ENCODE peak calls at places on chromosomes 1 and 21, in seven cellular contexts. A, B, H, J, I, K and E are unnamed samples.

GRCh38 chr1:7421471-7422075 is 349.5 kb upstream of the VAMP3 start:
- DNase-seq in H (no peak), J (no peak), B (no peak), I (no peak), A (no peak), K (no peak), E (no peak)

GRCh38 chr1:163035791-163036249 is 33.3 kb upstream of the RGS4 start:
- DNase-seq in H (peak), B (peak), K (peak), J (no peak), A (no peak), I (no peak), E (peak)

GRCh38 chr1:18761948-18762905 is 97.2 kb downstream of the TAS1R2 start:
- DNase-seq in K (no peak), H (no peak), B (no peak), J (no peak), A (no peak), I (no peak), E (no peak)

GRCh38 chr1:59163268-59164092 is 133.4 kb upstream of the FGGY start:
- DNase-seq in K (peak), B (peak), I (no peak), H (no peak), A (peak), J (no peak), E (no peak)

GRCh38 chr1:230356869-230357778 is 69.0 kb downstream of the PGBD5 start:
- DNase-seq in J (no peak), A (no peak), H (no peak), I (no peak), K (no peak), B (no peak), E (no peak)

GRCh38 chr1:153880962-153881361 is 41.8 kb downstream of the GATAD2B start:
- DNase-seq in B (peak), J (peak), A (no peak), H (no peak), K (peak), I (peak), E (no peak)

GRCh38 chr1:51567653-51568052 is 48.6 kb upstream of the EPS15 start:
- DNase-seq in B (peak), I (no peak), H (no peak), J (no peak), A (no peak), K (peak), E (no peak)

GRCh38 chr1:66999640-67000400 is 54.1 kb downstream of the SLC35D1 start:
- DNase-seq in A (peak), B (no peak), H (no peak), I (no peak), K (no peak), J (no peak), E (no peak)

GRCh38 chr1:30508175-30508448 is 215.3 kb downstream of the MATN1 start:
- DNase-seq in B (no peak), H (no peak), A (no peak), I (no peak), K (no peak), J (no peak), E (no peak)

GRCh38 chr1:209398330-209398991 is 185.1 kb upstream of the CAMK1G start:
- DNase-seq in H (no peak), I (no peak), A (no peak), K (peak), J (no peak), B (no peak), E (no peak)

GRCh38 chr1:100350787-100351094 is 1.6 kb upstream of the CDC14A start:
- DNase-seq in K (no peak), J (no peak), I (peak), A (no peak), H (no peak), B (no peak), E (no peak)

GRCh38 chr1:1510912-1511532 is 940 bp upstream of the ATAD3A start:
- DNase-seq in H (peak), B (no peak), K (peak), J (no peak), A (peak), I (no peak), E (no peak)

GRCh38 chr1:154696460-154696859 is 88.5 kb upstream of the ADAR start:
- DNase-seq in H (no peak), I (no peak), A (no peak), B (no peak), J (no peak), K (no peak), E (no peak)

GRCh38 chr1:33060579-33061083 is 20.3 kb upstream of the AZIN2 start:
- DNase-seq in J (no peak), K (peak), B (peak), I (peak), A (peak), H (no peak), E (peak)

GRCh38 chr1:116986531-116987255 is 14.9 kb upstream of the CD101 start:
- DNase-seq in I (no peak), K (no peak), J (no peak), H (no peak), A (peak), B (no peak), E (no peak)

GRCh38 chr1:210332719-210333398 is 4.2 kb downstream of the HHAT start:
- DNase-seq in H (no peak), J (no peak), A (no peak), I (no peak), K (no peak), B (no peak), E (no peak)

GRCh38 chr1:244048566-244049141 is 2.4 kb upstream of the ZBTB18 start:
- DNase-seq in H (no peak), J (no peak), B (no peak), A (peak), I (no peak), K (no peak), E (no peak)

GRCh38 chr1:119779869-119780356 is 11.2 kb upstream of the HMGCS2 start:
- DNase-seq in A (no peak), J (peak), K (peak), H (no peak), I (peak), B (no peak), E (no peak)

GRCh38 chr1:185654199-185654951 is 79.8 kb upstream of the HMCN1 start:
- DNase-seq in B (peak), I (no peak), K (peak), A (no peak), J (no peak), H (no peak), E (no peak)

GRCh38 chr1:29646161-29646775 is 409.9 kb downstream of the PTPRU start:
- DNase-seq in J (no peak), K (no peak), A (no peak), B (no peak), I (no peak), H (no peak), E (no peak)

GRCh38 chr1:75720325-75720724 is 4.2 kb upstream of the ACADM start:
- DNase-seq in A (no peak), I (no peak), B (no peak), K (no peak), J (no peak), H (no peak), E (no peak)

GRCh38 chr1:224931605-224932004 is 2.1 kb downstream of the DNAH14 start:
- DNase-seq in K (no peak), I (no peak), B (no peak), J (no peak), A (no peak), H (no peak), E (no peak)

GRCh38 chr1:216562383-216562782 is 139.1 kb upstream of the USH2A start:
- DNase-seq in B (no peak), J (no peak), A (no peak), I (no peak), K (peak), H (no peak), E (no peak)

GRCh38 chr1:204313675-204314074 is 46.1 kb downstream of the PLEKHA6 start:
- DNase-seq in K (no peak), A (peak), H (no peak), B (peak), I (no peak), J (no peak), E (no peak)

GRCh38 chr21:34890724-34891609 is 158.1 kb downstream of the RUNX1 start:
- DNase-seq in H (no peak), B (peak), A (peak), J (peak), I (no peak), K (peak), E (peak)

GRCh38 chr1:214546886-214547641 is 4.3 kb downstream of the PTPN14 start:
- DNase-seq in I (no peak), B (peak), H (no peak), K (no peak), A (no peak), J (no peak), E (no peak)

GRCh38 chr1:163824490-163824889 is 502.7 kb downstream of the NUF2 start:
- DNase-seq in K (no peak), A (no peak), H (no peak), I (no peak), J (no peak), B (no peak), E (no peak)

GRCh38 chr1:204355913-204356312 is 3.8 kb downstream of the PLEKHA6 start:
- DNase-seq in J (no peak), I (no peak), B (no peak), A (no peak), K (no peak), H (no peak), E (no peak)

GRCh38 chr1:15885701-15886612 is 38.5 kb downstream of the SPEN start:
- DNase-seq in H (peak), A (peak), B (peak), I (peak), K (peak), J (peak), E (peak)

GRCh38 chr1:222441006-222441620 is 106.8 kb downstream of the HHIPL2 start:
- DNase-seq in B (no peak), I (no peak), H (no peak), A (no peak), J (peak), K (peak), E (no peak)

GRCh38 chr1:169325117-169325516 is 42.5 kb downstream of the NME7 start:
- DNase-seq in K (no peak), A (no peak), H (no peak), B (no peak), I (no peak), J (no peak), E (no peak)

GRCh38 chr1:228084325-228084724 is 1.8 kb downstream of the ARF1 start:
- DNase-seq in H (no peak), A (peak), B (peak), K (peak), I (peak), J (no peak), E (no peak)

GRCh38 chr21:31604591-31605190 is 54.8 kb upstream of the SOD1 start:
- DNase-seq in B (peak), A (peak), K (peak), J (peak), H (peak), I (peak), E (peak)

GRCh38 chr1:173507205-173507846 is 30.2 kb downstream of the PRDX6 start:
- DNase-seq in H (peak), I (no peak), K (peak), A (no peak), B (no peak), J (no peak), E (peak)

GRCh38 chr1:24189528-24189927 is 2.4 kb upstream of the IFNLR1 start:
- DNase-seq in A (peak), H (no peak), K (no peak), I (no peak), J (no peak), B (no peak), E (no peak)

GRCh38 chr1:44220001-44220751 is 6.9 kb downstream of the DMAP1 start:
- DNase-seq in K (peak), J (no peak), I (no peak), A (no peak), B (no peak), H (no peak), E (no peak)

GRCh38 chr1:44217809-44218410 is 4.6 kb downstream of the DMAP1 start:
- DNase-seq in B (peak), J (peak), A (peak), K (peak), H (peak), I (peak), E (no peak)

GRCh38 chr1:44219301-44219626 is 6.0 kb downstream of the DMAP1 start:
- DNase-seq in K (no peak), J (no peak), B (no peak), A (no peak), H (no peak), I (no peak), E (no peak)

GRCh38 chr1:44220755-44221154 is 7.5 kb downstream of the DMAP1 start:
- DNase-seq in I (no peak), K (no peak), A (no peak), H (no peak), B (no peak), J (no peak), E (no peak)

DNA sequence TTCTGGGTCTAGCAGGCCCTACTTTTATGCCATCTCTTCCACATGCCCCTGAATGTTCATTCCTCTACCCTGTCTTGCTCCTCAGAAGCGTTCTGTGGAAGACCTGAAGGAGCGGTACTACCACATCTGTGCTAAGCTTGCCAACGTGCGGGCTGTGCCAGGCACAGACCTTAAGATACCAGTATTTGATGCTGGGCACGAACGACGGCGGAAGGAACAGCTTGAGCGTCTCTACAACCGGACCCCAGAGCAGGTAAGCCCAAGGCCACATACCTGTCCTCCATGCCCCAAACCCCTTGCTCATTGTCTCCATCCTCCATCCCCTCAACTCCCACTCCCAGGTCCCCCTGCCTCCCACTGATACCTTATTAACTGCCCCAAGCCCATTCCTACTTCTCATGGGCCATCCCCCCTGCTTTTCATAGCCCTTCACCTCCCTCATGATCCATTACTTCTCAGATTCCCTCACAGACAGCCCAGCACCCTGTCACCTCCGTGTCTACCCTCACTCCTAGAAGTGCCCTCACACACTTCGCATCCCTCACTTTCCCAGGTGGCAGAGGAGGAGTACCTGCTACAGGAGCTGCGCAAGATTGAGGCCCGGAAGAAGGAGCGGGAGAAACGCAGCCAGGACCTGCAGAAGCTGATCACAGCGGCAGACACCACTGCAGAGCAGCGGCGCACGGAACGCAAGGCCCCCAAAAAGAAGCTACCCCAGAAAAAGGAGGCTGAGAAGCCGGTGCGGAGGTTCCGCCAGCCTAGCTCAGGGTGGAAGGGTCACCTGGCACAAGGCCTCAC is 5.4 kb downstream of the DMAP1 start:
- DNase-seq in A (no peak), K (no peak), J (no peak), H (no peak), B (no peak), I (no peak), E (no peak)
- TF ChIP-seq POLR2A in A (no peak), K (no peak), J (no peak), H (no peak), B (no peak), I (no peak), E (no peak)

DNA sequence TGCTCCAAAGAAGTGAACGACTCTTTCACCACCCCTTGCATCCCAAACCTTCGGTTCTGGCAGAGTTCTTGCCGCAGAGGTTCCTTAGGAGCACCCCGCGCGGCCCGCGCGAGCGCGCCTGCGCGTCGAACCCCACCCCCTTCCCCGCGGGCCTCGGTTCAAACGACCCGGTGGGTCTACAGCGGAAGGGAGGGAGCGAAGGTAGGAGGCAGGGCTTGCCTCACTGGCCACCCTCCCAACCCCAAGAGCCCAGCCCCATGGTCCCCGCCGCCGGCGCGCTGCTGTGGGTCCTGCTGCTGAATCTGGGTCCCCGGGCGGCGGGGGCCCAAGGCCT is at the start of gene C1orf56:
- DNase-seq in J (peak), B (peak), I (no peak), H (no peak), A (peak), K (peak), E (peak)
- TF ChIP-seq POLR2A in J (peak), B (peak), I (peak), H (no peak), A (peak), K (peak), E (peak)

DNA sequence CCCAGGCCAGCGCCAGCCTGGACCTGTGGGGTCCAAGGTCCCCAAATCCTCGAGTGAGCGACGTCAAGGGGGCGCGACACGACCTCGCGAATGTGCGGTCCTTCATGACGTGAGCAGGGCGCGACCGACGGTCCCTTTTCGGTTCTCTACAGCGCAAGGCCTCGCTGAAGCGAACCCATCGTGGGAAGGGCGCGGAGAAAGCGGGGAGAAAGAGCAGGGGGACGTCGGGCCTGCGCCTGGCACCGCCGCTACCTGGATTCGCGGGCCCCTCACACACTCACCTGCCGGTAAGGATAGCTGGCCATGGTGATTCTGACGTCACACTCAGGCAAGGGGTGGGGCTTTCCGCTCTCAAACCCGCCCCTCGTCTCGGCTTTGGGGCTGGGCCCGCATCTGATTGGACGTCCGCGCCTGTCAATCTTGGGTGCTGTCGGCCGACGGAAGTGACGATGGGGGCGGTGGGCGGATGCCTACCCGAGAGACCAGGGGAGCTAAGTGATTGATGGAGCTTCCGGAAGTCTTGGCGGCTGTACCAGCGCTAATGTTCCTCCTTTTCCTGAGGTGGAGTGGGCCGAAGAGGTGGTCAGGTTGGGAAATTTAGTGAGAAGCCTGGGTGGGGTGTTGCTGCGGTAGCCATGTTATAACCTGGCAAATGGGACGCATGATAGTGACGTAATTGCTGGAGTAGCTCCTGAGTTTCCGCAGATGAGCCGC is at the start of gene PEF1:
- DNase-seq in A (peak), K (peak), I (peak), J (peak), B (peak), H (peak), E (peak)
- TF ChIP-seq POLR2A in A (peak), K (peak), I (peak), J (peak), B (peak), H (peak), E (peak)

DNA sequence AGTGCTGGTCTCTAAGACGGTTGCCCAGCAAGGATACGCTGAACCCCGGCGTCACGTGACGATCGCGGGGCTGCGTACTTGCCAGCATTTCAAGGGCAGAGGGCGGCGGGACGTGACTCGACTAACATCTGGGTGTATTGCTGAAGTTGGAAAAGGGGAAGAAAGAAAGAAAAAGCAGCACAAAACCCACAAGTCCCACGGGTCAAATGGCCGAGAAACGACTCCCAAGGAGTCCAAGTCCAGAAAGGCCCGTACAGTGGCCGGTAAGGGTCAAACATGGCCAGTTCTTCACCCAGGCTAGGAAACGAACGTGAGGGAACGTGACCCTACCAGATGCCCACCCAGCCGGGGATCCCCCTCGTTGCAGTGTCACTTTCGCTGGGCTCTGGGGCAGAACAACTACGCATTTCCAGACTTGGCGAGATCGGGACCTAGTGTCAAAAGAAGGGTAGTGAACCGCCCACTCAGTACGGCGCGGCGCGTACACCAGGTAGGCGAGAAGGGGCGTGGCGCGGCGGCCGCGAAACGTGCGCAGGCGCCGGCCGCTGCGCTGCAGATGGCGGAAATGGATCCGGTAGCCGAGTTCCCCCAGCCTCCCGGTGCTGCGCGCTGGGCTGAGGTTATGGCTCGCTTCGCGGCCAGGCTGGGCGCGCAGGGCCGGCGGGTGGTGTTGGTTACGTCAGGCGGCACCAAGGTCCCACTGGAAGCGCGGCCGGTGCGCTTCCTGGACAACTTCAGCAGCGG is at the start of the genes PPCS and ZMYND12:
- DNase-seq in A (peak), B (peak), J (peak), H (peak), I (peak), K (peak), E (peak)
- TF ChIP-seq POLR2A in A (peak), B (peak), J (peak), H (peak), I (no peak), K (peak), E (peak)

GRCh38 chr21:25709684-25710265 is 24.9 kb downstream of the ATP5PF start:
- DNase-seq in K (no peak), I (no peak), B (no peak), A (peak), J (no peak), H (no peak), E (no peak)
- TF ChIP-seq POLR2A in K (no peak), I (no peak), B (no peak), A (no peak), J (no peak), H (no peak), E (no peak)